ENCODE peak calls at places on chromosomes 13 and 19, in four cellular contexts. One of them, this sample, is unnamed.

GRCh38 chr19:13842294-13843103 is 34.4 kb upstream of the NANOS3 start:
- DNase-seq in epithelial cell of proximal tubule: no peak
- DNase-seq in thoracic aorta: peak; percentile 70
- DNase-seq in AG10803: peak; percentile 79
- DNase-seq in this sample: peak; percentile 75

GRCh38 chr13:77034883-77035282 is 7.9 kb upstream of the FBXL3 start:
- DNase-seq in epithelial cell of proximal tubule: no peak
- DNase-seq in AG10803: peak; percentile 32
- DNase-seq in thoracic aorta: no peak
- DNase-seq in this sample: peak; percentile 10

GRCh38 chr13:38538412-38538811 is 148.5 kb upstream of the FREM2 start:
- DNase-seq in AG10803: no peak
- DNase-seq in thoracic aorta: no peak
- DNase-seq in epithelial cell of proximal tubule: no peak
- DNase-seq in this sample: no peak

GRCh38 chr19:11399667-11400066 is 15.6 kb upstream of the EPOR start:
- DNase-seq in epithelial cell of proximal tubule: no peak
- DNase-seq in AG10803: no peak
- DNase-seq in thoracic aorta: no peak
- DNase-seq in this sample: no peak

GRCh38 chr19:45999653-46000121 is 4.4 kb downstream of the CCDC61 start:
- DNase-seq in thoracic aorta: no peak
- DNase-seq in epithelial cell of proximal tubule: no peak
- DNase-seq in AG10803: no peak
- DNase-seq in this sample: no peak

GRCh38 chr13:27006519-27007161 is 165.0 kb downstream of the USP12 start:
- DNase-seq in epithelial cell of proximal tubule: no peak
- DNase-seq in thoracic aorta: no peak
- DNase-seq in AG10803: peak; percentile 40
- DNase-seq in this sample: peak; percentile 44

GRCh38 chr13:59261928-59262488 is 901.7 kb downstream of the DIAPH3 start:
- DNase-seq in thoracic aorta: no peak
- DNase-seq in AG10803: no peak
- DNase-seq in epithelial cell of proximal tubule: no peak
- DNase-seq in this sample: peak; percentile 1

GRCh38 chr19:1136918-1137317 is 33.1 kb downstream of the GPX4 start:
- DNase-seq in epithelial cell of proximal tubule: no peak
- DNase-seq in thoracic aorta: no peak
- DNase-seq in AG10803: no peak
- DNase-seq in this sample: no peak

GRCh38 chr13:80131204-80131603 is 209.7 kb downstream of the SPRY2 start:
- DNase-seq in epithelial cell of proximal tubule: no peak
- DNase-seq in AG10803: peak; percentile 43
- DNase-seq in thoracic aorta: peak; percentile 31
- DNase-seq in this sample: peak; percentile 84

GRCh38 chr19:8445488-8446001 is 770 bp downstream of the HNRNPM start:
- DNase-seq in epithelial cell of proximal tubule: no peak
- DNase-seq in thoracic aorta: no peak
- DNase-seq in AG10803: no peak
- DNase-seq in this sample: peak; percentile 54

GRCh38 chr19:29259867-29260281 is 46.9 kb upstream of the UQCRFS1 start:
- DNase-seq in thoracic aorta: no peak
- DNase-seq in AG10803: no peak
- DNase-seq in epithelial cell of proximal tubule: no peak
- DNase-seq in this sample: no peak

GRCh38 chr13:45092668-45093067 is 27.6 kb upstream of the GTF2F2 start:
- DNase-seq in AG10803: peak; percentile 55
- DNase-seq in thoracic aorta: no peak
- DNase-seq in epithelial cell of proximal tubule: no peak
- DNase-seq in this sample: no peak

GRCh38 chr13:73844986-73845385 is 289.2 kb downstream of the KLF12 start:
- DNase-seq in thoracic aorta: no peak
- DNase-seq in epithelial cell of proximal tubule: no peak
- DNase-seq in AG10803: peak; percentile 12
- DNase-seq in this sample: no peak

GRCh38 chr13:43200307-43200706 is 176.9 kb downstream of the DNAJC15 start:
- DNase-seq in thoracic aorta: no peak
- DNase-seq in AG10803: no peak
- DNase-seq in epithelial cell of proximal tubule: no peak
- DNase-seq in this sample: no peak

GRCh38 chr13:34988330-34988791 is 46.3 kb downstream of the NBEA start:
- DNase-seq in epithelial cell of proximal tubule: no peak
- DNase-seq in thoracic aorta: no peak
- DNase-seq in AG10803: no peak
- DNase-seq in this sample: no peak

GRCh38 chr19:45076851-45077730 is 813 bp upstream of the ZNF296 start:
- DNase-seq in thoracic aorta: no peak
- DNase-seq in AG10803: no peak
- DNase-seq in epithelial cell of proximal tubule: no peak
- DNase-seq in this sample: no peak

GRCh38 chr13:66222926-66223325 is 1007.2 kb downstream of the PCDH9 start:
- DNase-seq in epithelial cell of proximal tubule: no peak
- DNase-seq in AG10803: no peak
- DNase-seq in thoracic aorta: no peak
- DNase-seq in this sample: no peak

GRCh38 chr19:13796301-13797057 is 1.2 kb downstream of the ZSWIM4 start:
- DNase-seq in AG10803: peak; percentile 95
- DNase-seq in epithelial cell of proximal tubule: peak; percentile 74
- DNase-seq in thoracic aorta: peak; percentile 77
- DNase-seq in this sample: peak; percentile 94

GRCh38 chr19:47350599-47350998 is 1.5 kb downstream of the DHX34 start:
- DNase-seq in AG10803: no peak
- DNase-seq in epithelial cell of proximal tubule: no peak
- DNase-seq in thoracic aorta: no peak
- DNase-seq in this sample: no peak

GRCh38 chr13:23794267-23795161 is 94.7 kb downstream of the MIPEP start:
- DNase-seq in thoracic aorta: no peak
- DNase-seq in epithelial cell of proximal tubule: no peak
- DNase-seq in AG10803: peak; percentile 61
- DNase-seq in this sample: peak; percentile 84

GRCh38 chr19:34096020-34096915 is 76.0 kb upstream of the LSM14A start:
- DNase-seq in thoracic aorta: no peak
- DNase-seq in AG10803: peak; percentile 48
- DNase-seq in epithelial cell of proximal tubule: peak; percentile 18
- DNase-seq in this sample: peak; percentile 65

GRCh38 chr19:1172353-1173159 is 1.5 kb downstream of the SBNO2 start:
- DNase-seq in thoracic aorta: no peak
- DNase-seq in AG10803: peak; percentile 67
- DNase-seq in epithelial cell of proximal tubule: no peak
- DNase-seq in this sample: peak; percentile 70

GRCh38 chr13:110915874-110916670 is 1.2 kb upstream of the ANKRD10 start:
- DNase-seq in thoracic aorta: no peak
- DNase-seq in AG10803: peak; percentile 89
- DNase-seq in epithelial cell of proximal tubule: no peak
- DNase-seq in this sample: peak; percentile 84

GRCh38 chr13:26342898-26343297 is 89.0 kb downstream of the CDK8 start:
- DNase-seq in AG10803: no peak
- DNase-seq in epithelial cell of proximal tubule: no peak
- DNase-seq in thoracic aorta: no peak
- DNase-seq in this sample: no peak

GRCh38 chr13:25821761-25822160 is 230.1 kb downstream of the SHISA2 start:
- DNase-seq in AG10803: no peak
- DNase-seq in epithelial cell of proximal tubule: no peak
- DNase-seq in thoracic aorta: no peak
- DNase-seq in this sample: no peak

GRCh38 chr19:2248136-2249009 is 750 bp upstream of the AMH start:
- DNase-seq in epithelial cell of proximal tubule: no peak
- DNase-seq in AG10803: no peak
- DNase-seq in thoracic aorta: no peak
- DNase-seq in this sample: no peak

GRCh38 chr19:10290876-10291553 is 1.3 kb downstream of the ICAM5 start:
- DNase-seq in epithelial cell of proximal tubule: no peak
- DNase-seq in thoracic aorta: no peak
- DNase-seq in AG10803: peak; percentile 41
- DNase-seq in this sample: peak; percentile 63

GRCh38 chr19:42872608-42873007 is 6.9 kb downstream of the PSG1 start:
- DNase-seq in thoracic aorta: no peak
- DNase-seq in AG10803: no peak
- DNase-seq in epithelial cell of proximal tubule: no peak
- DNase-seq in this sample: no peak
- TF ChIP-seq CTCF in thoracic aorta: no peak
- TF ChIP-seq CTCF in AG10803: peak; percentile 33
- TF ChIP-seq CTCF in epithelial cell of proximal tubule: peak; percentile 27
- TF ChIP-seq CTCF in this sample: peak; percentile 25

GRCh38 chr19:55113570-55114039 is 3.8 kb downstream of the PPP1R12C start:
- DNase-seq in thoracic aorta: peak; percentile 92
- DNase-seq in epithelial cell of proximal tubule: peak; percentile 62
- DNase-seq in AG10803: peak; percentile 92
- DNase-seq in this sample: peak; percentile 95
- H3K4me3 ChIP-seq in thoracic aorta: peak overlapping the region; percentile 75
- H3K4me3 ChIP-seq in epithelial cell of proximal tubule: no peak overlapping the region
- H3K4me3 ChIP-seq in AG10803: no peak overlapping the region
- H3K4me3 ChIP-seq in this sample: no peak overlapping the region

GRCh38 chr19:52237197-52237596 is 32.2 kb upstream of the ZNF766 start:
- DNase-seq in AG10803: no peak
- DNase-seq in epithelial cell of proximal tubule: no peak
- DNase-seq in thoracic aorta: no peak
- DNase-seq in this sample: no peak
- TF ChIP-seq CTCF in AG10803: no peak
- TF ChIP-seq CTCF in epithelial cell of proximal tubule: no peak
- TF ChIP-seq CTCF in thoracic aorta: no peak
- TF ChIP-seq CTCF in this sample: no peak

GRCh38 chr19:39993605-39994004 is 3.3 kb upstream of the ZNF546 start:
- DNase-seq in thoracic aorta: no peak
- DNase-seq in AG10803: no peak
- DNase-seq in epithelial cell of proximal tubule: no peak
- DNase-seq in this sample: no peak

GRCh38 chr19:39996811-39997594 is at the start of gene ZNF546:
- DNase-seq in epithelial cell of proximal tubule: peak; percentile 50
- DNase-seq in AG10803: peak; percentile 87
- DNase-seq in thoracic aorta: peak; percentile 83
- DNase-seq in this sample: peak; percentile 89

GRCh38 chr19:39997595-39998216 is 846 bp downstream of the ZNF546 start:
- DNase-seq in AG10803: peak; percentile 28
- DNase-seq in epithelial cell of proximal tubule: no peak
- DNase-seq in thoracic aorta: no peak
- DNase-seq in this sample: peak; percentile 36

GRCh38 chr19:39996218-39996810 is 546 bp upstream of the ZNF546 start:
- DNase-seq in epithelial cell of proximal tubule: no peak
- DNase-seq in thoracic aorta: no peak
- DNase-seq in AG10803: peak; percentile 61
- DNase-seq in this sample: peak; percentile 57

GRCh38 chr19:39995794-39996193 is 1.1 kb upstream of the ZNF546 start:
- DNase-seq in epithelial cell of proximal tubule: no peak
- DNase-seq in thoracic aorta: no peak
- DNase-seq in AG10803: no peak
- DNase-seq in this sample: no peak
- H3K4me3 ChIP-seq in epithelial cell of proximal tubule: peak overlapping the region; percentile 70
- H3K4me3 ChIP-seq in thoracic aorta: peak overlapping the region; percentile 81
- H3K4me3 ChIP-seq in AG10803: peak overlapping the region; percentile 92
- H3K4me3 ChIP-seq in this sample: peak overlapping the region; percentile 80

GRCh38 chr19:4186087-4186993 is 3.9 kb downstream of the ANKRD24 start:
- DNase-seq in thoracic aorta: no peak
- DNase-seq in AG10803: peak; percentile 56
- DNase-seq in epithelial cell of proximal tubule: no peak
- DNase-seq in this sample: peak; percentile 70
- TF ChIP-seq CTCF in thoracic aorta: peak; percentile 43
- TF ChIP-seq CTCF in AG10803: peak; percentile 83
- TF ChIP-seq CTCF in epithelial cell of proximal tubule: peak; percentile 95
- TF ChIP-seq CTCF in this sample: peak; percentile 88

GRCh38 chr19:4760285-4760650 is 31.3 kb upstream of the FEM1A start:
- DNase-seq in epithelial cell of proximal tubule: no peak
- DNase-seq in AG10803: no peak
- DNase-seq in thoracic aorta: no peak
- DNase-seq in this sample: no peak
- H3K4me3 ChIP-seq in epithelial cell of proximal tubule: peak overlapping the region; percentile 55
- H3K4me3 ChIP-seq in AG10803: peak overlapping the region; percentile 48
- H3K4me3 ChIP-seq in thoracic aorta: peak overlapping the region; percentile 58
- H3K4me3 ChIP-seq in this sample: peak overlapping the region; percentile 41

This sample was measured in fibroblast of villous mesenchyme.